ENCODE peak calls at places on chromosome 11, in four cellular contexts. D is posterior vena cava, Y is KBM-7, G is ecto neural progenitor cell. F is an unnamed sample.

GRCh38 chr11:64437426-64437825 is 78.5 kb downstream of the RPS6KA4 start:
- DNase-seq in G (no peak), Y (no peak), D (peak), F (no peak)

GRCh38 chr11:33747969-33748368 is 11.7 kb upstream of the CD59 start:
- DNase-seq in D (no peak), Y (no peak), G (no peak), F (no peak)

GRCh38 chr11:79697905-79698304 is 257.1 kb upstream of the TENM4 start:
- DNase-seq in G (no peak), Y (no peak), D (no peak), F (no peak)

GRCh38 chr11:28701760-28702449 is 593.7 kb downstream of the METTL15 start:
- DNase-seq in D (no peak), G (no peak), Y (no peak), F (no peak)

GRCh38 chr11:121533556-121534050 is 80.8 kb upstream of the SORL1-AS1 start:
- DNase-seq in Y (no peak), D (no peak), G (no peak), F (no peak)

GRCh38 chr11:124870430-124870829 is 5.2 kb downstream of the ROBO3 start:
- DNase-seq in Y (no peak), D (no peak), G (no peak), F (peak)

GRCh38 chr11:61969838-61970452 is 2.5 kb upstream of the FTH1 start:
- DNase-seq in Y (no peak), D (no peak), G (no peak), F (no peak)

GRCh38 chr11:3824714-3825472 is 15.9 kb downstream of the RHOG start:
- DNase-seq in G (peak), D (peak), Y (peak), F (no peak)

GRCh38 chr11:120612363-120613263 is 101.1 kb downstream of the GRIK4 start:
- DNase-seq in D (no peak), G (no peak), Y (no peak), F (no peak)